ENCODE peak calls at places on chromosomes 12 and 14, in nine cellular contexts. P is stimulated activated CD4-positive, alpha-beta T cell treated with anti-CD3 and anti-CD28 coated beads, Interleukin-12 subunit alpha, Interleukin-12 subunit beta, amount 100 ng/mL, for 48 hours; U is iPS-NIHi11; B is WTC11; F is cerebellar cortex; T is cardiac septum; C is GM13976; N is pulmonary artery endothelial cell; K is ELF-1. H is an unnamed sample.
A peak's percentile ranks its signal among the peaks of the same experiment; 100 is the strongest.

GRCh38 chr14:24956104-24956503 is 93.8 kb downstream of the STXBP6 start:
- DNase-seq in B (peak; percentile 12), F (no peak), U (no peak), C (no peak), T (no peak), P (no peak), K (no peak), N (no peak), H (no peak)

GRCh38 chr12:76083246-76083735 is 1.2 kb downstream of the NAP1L1 start:
- DNase-seq in P (peak; percentile 10), F (no peak), U (no peak), N (no peak), B (no peak), K (no peak), C (no peak), T (no peak), H (no peak)

GRCh38 chr14:32985881-32986280 is 47.2 kb downstream of the NPAS3 start:
- DNase-seq in P (no peak), N (no peak), T (no peak), B (no peak), K (no peak), F (no peak), C (no peak), U (no peak), H (no peak)

GRCh38 chr14:33280646-33281045 is 342.0 kb downstream of the NPAS3 start:
- DNase-seq in N (no peak), C (no peak), T (no peak), B (no peak), F (no peak), U (no peak), K (no peak), P (no peak), H (no peak)

GRCh38 chr14:81162941-81163340 is 57.8 kb downstream of the GTF2A1 start:
- DNase-seq in F (no peak), K (no peak), T (no peak), C (no peak), U (no peak), N (no peak), P (no peak), B (no peak), H (no peak)

GRCh38 chr14:63677891-63678379 is 36.3 kb upstream of the WDR89 start:
- DNase-seq in N (peak; percentile 73), U (no peak), C (no peak), F (peak; percentile 54), P (no peak), T (no peak), B (no peak), K (peak; percentile 78), H (no peak)

GRCh38 chr12:2582631-2583616 is 211.8 kb upstream of the FKBP4 start:
- DNase-seq in P (peak; percentile 32), B (peak; percentile 79), K (peak; percentile 84), U (peak; percentile 92), C (peak; percentile 88), T (peak; percentile 80), F (peak; percentile 44), N (no peak), H (peak; percentile 94)

GRCh38 chr12:130147875-130148596 is 14.2 kb upstream of the FZD10 start:
- DNase-seq in U (no peak), B (no peak), K (no peak), P (no peak), F (no peak), T (no peak), C (no peak), N (no peak), H (no peak)

GRCh38 chr12:82314406-82314892 is 43.7 kb downstream of the CCDC59 start:
- DNase-seq in U (no peak), F (no peak), K (peak; percentile 82), P (no peak), T (no peak), B (peak; percentile 78), C (no peak), N (no peak), H (no peak)

GRCh38 chr12:81998761-81999378 is 239.7 kb upstream of the PPFIA2 start:
- DNase-seq in P (no peak), B (no peak), F (no peak), C (no peak), K (no peak), N (no peak), U (no peak), T (no peak), H (no peak)

GRCh38 chr12:130655010-130655409 is 61.1 kb downstream of the RIMBP2 start:
- DNase-seq in B (no peak), N (no peak), U (no peak), P (no peak), F (no peak), K (no peak), C (no peak), T (no peak), H (no peak)

GRCh38 chr14:91872011-91872476 is 4.7 kb upstream of the TC2N start:
- DNase-seq in K (no peak), T (no peak), C (peak; percentile 55), P (no peak), B (no peak), F (no peak), U (no peak), N (no peak), H (no peak)

GRCh38 chr12:88553941-88554658 is 26.2 kb downstream of the KITLG start:
- DNase-seq in U (no peak), K (no peak), T (no peak), C (no peak), F (no peak), N (peak; percentile 35), P (no peak), B (no peak), H (no peak)

GRCh38 chr12:112965643-112966042 is 12.7 kb upstream of the OAS2 start:
- DNase-seq in K (no peak), F (no peak), C (no peak), T (peak; percentile 58), B (no peak), N (no peak), P (no peak), U (no peak), H (no peak)

GRCh38 chr12:32508626-32509025 is 109.3 kb downstream of the FGD4 start:
- DNase-seq in P (no peak), B (no peak), K (no peak), U (no peak), T (no peak), N (no peak), F (no peak), C (no peak), H (no peak)

GRCh38 chr12:54341343-54341742 is 16.4 kb downstream of the COPZ1 start:
- DNase-seq in P (no peak), K (no peak), T (no peak), C (no peak), U (no peak), N (no peak), B (no peak), F (peak; percentile 56), H (no peak)

GRCh38 chr12:114933428-114934160 is 249.6 kb upstream of the TBX3 start:
- DNase-seq in B (no peak), P (no peak), U (no peak), T (no peak), C (no peak), N (no peak), K (peak; percentile 67), F (no peak), H (no peak)

GRCh38 chr12:69497308-69498026 is 27.3 kb downstream of the FRS2 start:
- DNase-seq in C (peak; percentile 70), B (no peak), T (no peak), P (no peak), K (no peak), U (no peak), F (no peak), N (no peak), H (no peak)

GRCh38 chr12:81779216-81779615 is 20.1 kb upstream of the PPFIA2 start:
- DNase-seq in P (no peak), B (no peak), F (no peak), U (no peak), K (no peak), C (no peak), T (no peak), N (no peak), H (no peak)

GRCh38 chr14:53183071-53183470 is 29.9 kb upstream of the DDHD1 start:
- DNase-seq in U (no peak), K (peak; percentile 19), C (no peak), F (no peak), N (no peak), B (no peak), T (no peak), P (no peak), H (no peak)

GRCh38 chr14:79734151-79734550 is 477.2 kb downstream of the DIO2 start:
- DNase-seq in K (no peak), U (no peak), C (no peak), N (no peak), B (no peak), T (no peak), F (no peak), P (no peak), H (no peak)

GRCh38 chr14:58098507-58098906 is 53.5 kb downstream of the ARMH4 start:
- DNase-seq in K (no peak), B (no peak), P (no peak), T (no peak), N (peak; percentile 20), U (peak; percentile 52), C (no peak), F (no peak), H (peak; percentile 17)

GRCh38 chr12:19440019-19440858 is 947 bp downstream of the AEBP2 start:
- DNase-seq in N (peak; percentile 4), K (peak; percentile 60), U (peak; percentile 77), F (peak; percentile 49), T (peak; percentile 81), C (peak; percentile 73), P (peak; percentile 43), B (peak; percentile 62), H (peak; percentile 81)

GRCh38 chr12:120598674-120599463 is 17.7 kb upstream of the POP5 start:
- DNase-seq in B (no peak), U (peak; percentile 37), N (no peak), P (no peak), F (no peak), K (peak; percentile 38), C (peak; percentile 54), T (no peak), H (peak; percentile 54)

GRCh38 chr12:109433618-109434017 is 43.5 kb downstream of the KCTD10 start:
- DNase-seq in N (no peak), T (no peak), K (peak; percentile 52), C (no peak), B (peak; percentile 64), F (no peak), U (peak; percentile 50), P (no peak), H (peak; percentile 60)

GRCh38 chr12:130114952-130115351 is 47.3 kb upstream of the FZD10 start:
- DNase-seq in B (no peak), F (no peak), C (no peak), N (no peak), K (no peak), U (no peak), P (no peak), T (no peak), H (no peak)

GRCh38 chr14:32480337-32480736 is 151.2 kb downstream of the AKAP6 start:
- DNase-seq in U (no peak), B (no peak), N (no peak), F (no peak), K (no peak), P (no peak), T (no peak), C (no peak), H (no peak)

GRCh38 chr14:32824195-32824594 is 114.5 kb upstream of the NPAS3 start:
- DNase-seq in B (no peak), K (no peak), C (no peak), U (no peak), N (no peak), P (no peak), F (no peak), T (no peak), H (no peak)